ENCODE peak calls at places on chromosomes 2 and 18, in four cellular contexts. Y is K562, H is HepG2, P is GM12878. G is an unnamed sample. For H3K4me1, the result is how much of the 10 kb centered on the place peaks cover.

GRCh38 chr2:19806591-19806990 is 95.2 kb downstream of the TTC32 start:
- DNase-seq in Y (no peak), H (no peak), P (no peak), G (no peak)

GRCh38 chr2:223545830-223546229 is 56.3 kb downstream of the SCG2 start:
- DNase-seq in Y (no peak), H (no peak), P (no peak), G (no peak)

GRCh38 chr2:169637620-169638019 is 53.5 kb downstream of the PPIG start:
- DNase-seq in Y (no peak), H (peak), P (no peak), G (no peak)

GRCh38 chr2:225793736-225794550 is 394.4 kb downstream of the NYAP2 start:
- DNase-seq in Y (no peak), H (no peak), P (no peak), G (no peak)

GRCh38 chr18:75211721-75212625 is 1.4 kb downstream of the TSHZ1 start:
- DNase-seq in Y (peak), H (peak), P (no peak), G (no peak)

GRCh38 chr2:50225021-50225928 is 806.7 kb downstream of the NRXN1 start:
- DNase-seq in Y (no peak), H (no peak), P (no peak), G (peak)

GRCh38 chr18:36862182-36862581 is 33.3 kb downstream of the KIAA1328 start:
- DNase-seq in Y (no peak), H (no peak), P (no peak), G (no peak)

GRCh38 chr18:26336572-26336971 is 110.3 kb downstream of the TAF4B start:
- DNase-seq in Y (no peak), H (no peak), P (no peak), G (no peak)

GRCh38 chr18:8450013-8450412 is 159.2 kb upstream of the RAB12 start:
- DNase-seq in Y (peak), H (no peak), P (no peak), G (peak)

GRCh38 chr2:241540766-241541561 is 17.6 kb upstream of the BOK start:
- DNase-seq in Y (peak), H (no peak), P (no peak), G (peak)

GRCh38 chr2:76469066-76469465 is 758.4 kb upstream of the GCFC2 start:
- DNase-seq in Y (no peak), H (no peak), P (no peak), G (no peak)
- TF ChIP-seq BRCA1 in Y (no peak), H (no peak), P (no peak), G (no peak)

GRCh38 chr2:222303828-222304736 is 5.3 kb upstream of the PAX3 start:
- DNase-seq in Y (no peak), H (no peak), P (no peak), G (no peak)

GRCh38 chr2:222300725-222301295 is 2.0 kb upstream of the PAX3 start:
- DNase-seq in Y (no peak), H (no peak), P (no peak), G (no peak)

GRCh38 chr2:222301296-222301997 is 2.6 kb upstream of the PAX3 start:
- DNase-seq in Y (no peak), H (no peak), P (no peak), G (no peak)

GRCh38 chr2:222303045-222303827 is 4.4 kb upstream of the PAX3 start:
- DNase-seq in Y (no peak), H (no peak), P (no peak), G (peak)

GRCh38 chr2:222302178-222303018 is 3.6 kb upstream of the PAX3 start:
- DNase-seq in Y (no peak), H (no peak), P (no peak), G (peak)
- H3K4me1 ChIP-seq in Y (under half), H (under half), P (under half), G (under half)

GRCh38 chr18:23943104-23943503 is 71.5 kb upstream of the TTC39C start:
- DNase-seq in Y (no peak), H (no peak), P (peak), G (no peak)
- TF ChIP-seq BRCA1 in Y (no peak), H (no peak), P (no peak), G (no peak)

GRCh38 chr2:10407432-10407831 is 40.7 kb downstream of the ODC1 start:
- DNase-seq in Y (no peak), H (no peak), P (no peak), G (no peak)
- H3K4me1 ChIP-seq in Y (under half), H (under half), P (under half), G (under half)

DNA sequence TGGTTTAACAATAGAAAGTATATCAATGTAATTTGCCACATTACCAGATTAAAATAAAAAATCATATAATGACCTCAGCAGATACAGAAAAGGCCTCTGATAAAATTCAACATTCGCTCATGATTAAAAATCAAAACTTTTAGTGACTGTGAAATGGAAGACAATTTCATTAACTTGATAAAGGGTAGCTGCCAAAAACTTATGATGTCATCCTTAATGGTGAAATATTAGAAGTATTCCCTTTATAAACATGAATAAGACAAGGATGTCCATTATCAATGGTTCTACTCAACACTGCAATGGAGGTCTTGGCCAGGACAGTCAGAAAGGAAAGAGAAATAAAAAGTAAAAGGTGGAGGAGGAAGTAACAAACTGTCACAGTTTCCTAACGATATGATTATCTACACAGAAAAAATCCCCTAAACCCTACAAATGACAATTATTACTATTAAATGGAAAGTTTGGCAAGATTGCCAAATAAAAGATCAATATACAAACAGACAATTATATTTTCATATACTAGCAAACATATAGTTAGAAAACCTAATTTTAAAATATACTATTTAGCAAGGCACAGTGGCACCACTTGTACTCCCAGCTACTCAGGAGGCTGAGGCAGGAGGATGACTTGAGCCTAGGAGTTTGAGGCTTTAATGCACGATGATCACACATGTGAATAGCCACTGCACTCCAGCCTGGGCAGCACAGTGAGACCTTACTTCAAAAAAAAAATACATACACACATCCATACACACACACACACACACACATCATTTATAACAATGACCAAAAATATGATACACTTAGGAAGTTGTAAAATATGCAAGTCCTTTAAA is 12.8 kb downstream of the METTL8 start:
- DNase-seq in Y (no peak), H (no peak), P (no peak), G (no peak)
- TF ChIP-seq BRCA1 in Y (no peak), H (no peak), P (no peak), G (no peak)

DNA sequence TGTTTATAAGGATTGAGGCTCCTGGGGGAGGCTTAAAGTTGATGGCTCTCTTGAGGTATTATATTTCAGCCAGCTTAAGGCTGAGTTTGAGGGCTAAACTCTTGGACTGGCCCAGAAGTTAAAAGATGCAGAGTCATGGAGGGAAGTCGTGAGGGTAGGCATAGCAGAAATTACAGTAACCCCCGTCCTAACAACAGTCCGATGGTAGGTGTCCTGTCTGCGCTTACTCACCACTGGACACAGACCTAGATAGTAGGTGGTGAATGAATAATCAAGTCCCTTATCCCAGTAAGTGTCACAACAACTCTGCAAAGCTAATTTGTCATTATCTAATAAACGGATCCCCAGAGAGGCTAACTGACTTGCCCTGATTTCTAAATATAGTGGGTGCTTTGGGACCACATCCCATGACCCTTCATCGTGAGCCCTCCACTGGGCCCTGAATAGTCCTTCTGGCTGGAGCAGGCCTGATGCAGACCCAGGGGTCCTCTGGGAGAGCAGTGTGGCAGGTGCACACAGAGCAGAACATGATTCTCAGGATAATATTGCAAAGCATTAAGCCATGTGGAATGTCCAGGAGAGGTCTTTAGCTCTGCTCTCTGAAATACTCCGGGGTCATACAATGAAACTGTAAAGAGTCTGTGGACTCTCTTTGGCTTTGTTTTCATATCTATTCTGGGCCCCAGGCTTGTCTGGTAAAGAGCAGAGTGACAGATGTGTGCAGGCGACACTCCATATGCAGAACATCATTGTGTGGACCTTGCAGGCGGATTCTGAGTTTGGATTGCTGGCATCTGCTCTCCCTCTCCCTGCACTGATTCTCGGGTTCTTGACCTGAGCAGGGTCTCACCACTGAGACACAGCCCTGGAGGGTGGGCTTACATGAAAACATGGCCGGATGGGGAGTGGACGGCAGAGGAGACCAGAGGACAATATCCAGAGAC is 98.1 kb downstream of the RNF144A start:
- DNase-seq in Y (no peak), H (no peak), P (no peak), G (no peak)
- H3K4me1 ChIP-seq in Y (under half), H (under half), P (under half), G (under half)

GRCh38 chr2:237432484-237433092 is 18.6 kb upstream of the COL6A3 start:
- DNase-seq in Y (no peak), H (no peak), P (no peak), G (no peak)

GRCh38 chr2:237434916-237435315 is 21.0 kb upstream of the COL6A3 start:
- DNase-seq in Y (peak), H (no peak), P (no peak), G (no peak)

GRCh38 chr2:237435844-237436590 is 22.1 kb upstream of the COL6A3 start:
- DNase-seq in Y (no peak), H (no peak), P (no peak), G (no peak)

GRCh38 chr2:237431856-237432255 is 17.9 kb upstream of the COL6A3 start:
- DNase-seq in Y (no peak), H (no peak), P (no peak), G (no peak)

GRCh38 chr2:237433920-237434319 is 20.0 kb upstream of the COL6A3 start:
- DNase-seq in Y (no peak), H (no peak), P (no peak), G (no peak)
- TF ChIP-seq BRCA1 in Y (no peak), H (no peak), P (no peak), G (no peak)

DNA sequence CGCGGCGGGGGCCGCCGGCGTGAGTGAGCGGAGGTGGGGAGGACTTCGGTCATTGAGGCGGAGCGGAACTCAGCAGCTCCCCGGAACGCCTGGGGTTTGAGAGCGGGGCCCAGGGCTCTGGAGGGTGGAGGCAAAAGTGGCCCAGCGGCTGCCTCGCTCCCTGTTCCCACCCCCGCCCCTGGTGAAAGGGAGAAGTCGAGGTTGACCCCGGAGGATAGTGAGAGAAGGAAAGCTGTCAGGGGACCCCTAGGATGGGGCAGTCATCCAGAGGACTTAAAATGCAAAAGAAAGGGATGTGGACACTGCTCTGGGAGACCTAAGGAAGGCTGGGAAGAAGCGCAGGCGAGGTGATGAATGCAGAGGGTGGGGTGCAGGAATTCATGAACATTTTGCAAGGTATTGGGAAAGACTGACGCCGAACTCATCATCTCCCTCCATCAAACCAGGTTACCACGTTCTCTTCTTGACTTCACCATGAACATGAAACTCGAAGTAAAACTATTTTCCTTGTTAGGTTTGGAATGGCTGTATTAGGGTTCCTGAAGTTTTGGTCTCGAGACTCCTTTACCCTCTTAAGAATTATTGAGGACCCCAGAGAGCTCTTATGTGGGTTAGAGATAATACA is 788 bp downstream of the MALT1 start:
- DNase-seq in Y (peak), H (no peak), P (no peak), G (no peak)
- H3K4me1 ChIP-seq in Y (under half), H (half or more), P (under half), G (under half)

G was measured in H1.